ENCODE peak calls at places on chromosomes 5 and 9, in four cellular contexts. R, J, Y and N are unnamed samples.

GRCh38 chr9:85108229-85108628 is 438.7 kb downstream of the NTRK2 start:
- DNase-seq in J (no peak), R (no peak), Y (no peak), N (no peak)

GRCh38 chr9:26975728-26976707 is 19.8 kb downstream of the IFT74 start:
- DNase-seq in R (peak; percentile 46), J (no peak), Y (peak; percentile 48), N (peak; percentile 73)

GRCh38 chr9:214488-215448 is at the start of gene DOCK8:
- DNase-seq in Y (peak; percentile 38), J (peak; percentile 65), R (no peak), N (peak; percentile 21)

GRCh38 chr9:126719677-126720435 is 85.0 kb upstream of the ZBTB43 start:
- DNase-seq in Y (peak; percentile 61), J (peak; percentile 73), R (peak; percentile 25), N (no peak)

GRCh38 chr9:2289234-2289755 is 274.1 kb downstream of the SMARCA2 start:
- DNase-seq in R (no peak), J (no peak), Y (no peak), N (no peak)

GRCh38 chr5:111223086-111223789 is 946 bp upstream of the CAMK4 start:
- DNase-seq in R (no peak), J (no peak), Y (no peak), N (no peak)

GRCh38 chr5:143401253-143401845 is 2.1 kb downstream of the NR3C1 start:
- DNase-seq in R (peak; percentile 52), J (no peak), Y (no peak), N (peak; percentile 22)

GRCh38 chr9:126861707-126862460 is 1.4 kb downstream of the ZBTB34 start:
- DNase-seq in R (peak; percentile 32), Y (peak; percentile 57), J (no peak), N (peak; percentile 68)

GRCh38 chr9:116450378-116451139 is 236.5 kb upstream of the TRIM32 start:
- DNase-seq in J (no peak), Y (peak; percentile 88), R (peak; percentile 75), N (peak; percentile 89)

GRCh38 chr9:127369428-127369827 is 27.5 kb upstream of the SLC2A8 start:
- DNase-seq in J (no peak), Y (no peak), R (no peak), N (no peak)

GRCh38 chr9:126431112-126431742 is 104.6 kb downstream of the MVB12B start:
- DNase-seq in Y (no peak), J (no peak), R (no peak), N (no peak)

GRCh38 chr5:138565100-138565821 is 9.9 kb downstream of the HSPA9 start:
- DNase-seq in J (no peak), R (no peak), Y (no peak), N (no peak)

GRCh38 chr5:36202521-36202961 is 39.2 kb downstream of the NADK2 start:
- DNase-seq in J (no peak), Y (peak; percentile 65), R (peak; percentile 54), N (peak; percentile 49)

GRCh38 chr9:88418025-88418424 is 29.8 kb downstream of the SPIN1 start:
- DNase-seq in J (no peak), Y (no peak), R (no peak), N (no peak)

GRCh38 chr9:69871143-69871834 is 50.7 kb downstream of the CFAP95 start:
- DNase-seq in R (no peak), Y (no peak), J (no peak), N (peak; percentile 11)

GRCh38 chr9:73871636-73872035 is 625.5 kb upstream of the RORB start:
- DNase-seq in R (no peak), J (no peak), Y (no peak), N (no peak)

GRCh38 chr5:88663793-88664216 is 219.2 kb downstream of the MEF2C start:
- DNase-seq in R (no peak), J (no peak), Y (no peak), N (no peak)

DNA sequence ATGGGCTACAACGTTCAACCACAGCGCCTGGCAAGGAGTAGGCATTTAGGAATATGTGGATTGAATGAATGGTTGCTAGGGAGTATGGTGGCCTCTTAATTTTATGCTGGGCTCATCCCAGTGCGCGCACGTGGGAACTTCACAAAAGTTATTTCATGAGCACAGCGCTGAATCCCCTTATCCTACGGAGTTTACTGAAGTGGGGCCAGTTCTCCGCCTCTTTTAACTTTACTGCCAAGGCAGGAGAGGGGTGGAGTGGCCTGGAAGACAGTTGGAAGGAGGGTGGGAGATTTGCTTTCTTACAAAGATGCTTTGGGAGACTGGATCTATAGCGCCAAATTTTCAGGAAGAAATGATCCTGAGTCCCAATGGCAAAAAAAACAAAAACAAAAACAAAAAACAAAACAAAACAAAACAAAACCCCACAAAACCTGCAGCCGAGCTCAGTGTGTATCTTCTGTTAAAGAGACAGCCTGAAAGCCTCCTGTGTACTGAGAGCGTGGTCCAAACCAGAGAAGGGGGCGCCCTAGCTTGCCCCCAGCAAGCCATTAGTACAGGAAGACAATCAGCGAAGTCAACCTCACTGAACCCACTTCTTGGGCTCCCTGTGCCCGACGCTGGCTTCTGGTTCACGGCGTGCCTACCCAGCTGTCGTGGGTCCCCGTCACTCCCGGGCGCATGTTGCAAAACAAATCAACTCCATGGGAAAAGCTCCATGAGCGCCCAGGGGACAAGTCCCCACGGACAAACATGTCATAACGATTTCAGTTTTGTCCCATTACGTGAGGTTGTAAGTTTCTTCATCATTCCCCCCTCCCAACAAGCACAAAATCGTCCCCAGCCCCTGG is 326.7 kb downstream of the SH3GL2 start:
- DNase-seq in J (no peak), Y (no peak), R (no peak), N (no peak)
- H3K4me3 ChIP-seq in J (peak overlapping the region; percentile 13), Y (no peak overlapping the region), R (no peak overlapping the region), N (no peak overlapping the region)

GRCh38 chr5:136020383-136021015 is 8.3 kb upstream of the TGFBI start:
- DNase-seq in J (no peak), Y (peak; percentile 95), R (peak; percentile 99), N (peak; percentile 99)
- H3K4me3 ChIP-seq in J (no peak overlapping the region), Y (no peak overlapping the region), R (no peak overlapping the region), N (no peak overlapping the region)

DNA sequence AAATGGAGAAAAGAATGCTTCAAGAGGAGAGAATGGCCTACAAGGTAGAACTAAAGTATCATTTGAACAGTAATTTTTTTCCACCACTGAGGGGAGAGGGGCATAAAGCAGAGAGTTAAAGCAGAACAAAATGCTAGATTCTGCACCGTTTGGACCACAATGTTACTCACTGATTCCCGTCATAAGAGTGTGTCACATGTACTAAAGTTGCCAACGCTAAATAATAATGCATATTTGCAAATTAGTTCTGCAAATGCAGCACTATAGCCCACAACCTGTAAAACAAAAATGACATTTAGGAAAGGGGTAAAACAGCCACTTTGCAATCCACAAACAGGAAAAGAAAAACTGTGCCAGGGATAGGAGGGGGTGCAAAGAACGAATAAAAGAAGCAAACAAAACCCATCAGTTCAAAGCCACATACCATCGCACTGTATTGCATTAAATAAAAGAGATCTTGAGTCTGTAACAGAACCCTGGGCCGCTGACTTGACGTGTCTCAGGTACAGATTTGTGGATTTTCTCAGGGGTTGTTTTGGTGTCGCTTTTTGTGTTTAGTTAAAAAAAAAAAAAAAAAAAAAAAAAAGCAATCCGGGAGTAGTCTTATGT is 7.7 kb upstream of the NFIB start:
- DNase-seq in J (no peak), R (no peak), Y (no peak), N (peak; percentile 78)
- H3K4me3 ChIP-seq in J (peak overlapping the region; percentile 93), R (no peak overlapping the region), Y (peak overlapping the region; percentile 67), N (peak overlapping the region; percentile 60)

GRCh38 chr5:43006411-43007202 is 33.5 kb downstream of the ANXA2R start:
- DNase-seq in J (no peak), Y (peak; percentile 85), R (peak; percentile 31), N (peak; percentile 38)
- H3K4me3 ChIP-seq in J (peak overlapping the region; percentile 74), Y (peak overlapping the region; percentile 55), R (no peak overlapping the region), N (peak overlapping the region; percentile 53)

GRCh38 chr5:95864456-95864855 is 41.9 kb upstream of the GLRX start:
- DNase-seq in J (no peak), Y (no peak), R (no peak), N (no peak)

GRCh38 chr5:95862636-95863382 is 40.3 kb upstream of the GLRX start:
- DNase-seq in J (no peak), R (no peak), Y (no peak), N (no peak)

GRCh38 chr5:95861858-95862561 is 39.5 kb upstream of the GLRX start:
- DNase-seq in J (no peak), Y (peak; percentile 66), R (peak; percentile 60), N (peak; percentile 79)

GRCh38 chr5:95864944-95865504 is 42.5 kb upstream of the GLRX start:
- DNase-seq in Y (no peak), R (peak; percentile 58), J (no peak), N (no peak)

GRCh38 chr5:95863383-95863757 is 40.8 kb upstream of the GLRX start:
- DNase-seq in J (no peak), Y (peak; percentile 81), R (peak; percentile 62), N (peak; percentile 91)
- H3K4me3 ChIP-seq in J (peak overlapping the region; percentile 44), Y (no peak overlapping the region), R (no peak overlapping the region), N (no peak overlapping the region)

GRCh38 chr5:119613937-119614336 is 15.4 kb upstream of the FAM170A start:
- DNase-seq in J (no peak), R (no peak), Y (no peak), N (no peak)

GRCh38 chr5:119614838-119615237 is 14.5 kb upstream of the FAM170A start:
- DNase-seq in Y (no peak), R (no peak), J (no peak), N (no peak)
- H3K4me3 ChIP-seq in Y (no peak overlapping the region), R (no peak overlapping the region), J (no peak overlapping the region), N (no peak overlapping the region)

GRCh38 chr9:132846109-132846917 is 31.8 kb downstream of the AK8 start:
- DNase-seq in R (no peak), J (no peak), Y (no peak), N (no peak)

GRCh38 chr9:132840980-132841379 is 37.1 kb downstream of the AK8 start:
- DNase-seq in J (no peak), Y (no peak), R (no peak), N (no peak)

GRCh38 chr9:132838291-132838690 is 39.8 kb downstream of the AK8 start:
- DNase-seq in Y (no peak), R (no peak), J (no peak), N (no peak)

GRCh38 chr9:132846918-132847515 is 31.1 kb downstream of the AK8 start:
- DNase-seq in R (no peak), Y (no peak), J (no peak), N (no peak)

GRCh38 chr9:132842124-132843005 is 35.7 kb downstream of the AK8 start:
- DNase-seq in J (no peak), Y (no peak), R (no peak), N (no peak)
- H3K4me3 ChIP-seq in J (no peak overlapping the region), Y (no peak overlapping the region), R (no peak overlapping the region), N (no peak overlapping the region)

GRCh38 chr5:72066658-72067057 is 40.6 kb upstream of the MAP1B start:
- DNase-seq in J (no peak), Y (peak; percentile 81), R (peak; percentile 90), N (peak; percentile 78)
- H3K4me3 ChIP-seq in J (no peak overlapping the region), Y (no peak overlapping the region), R (no peak overlapping the region), N (no peak overlapping the region)